ENCODE peak calls at places on chromosome 12, in five cellular contexts. X, O, J, E and L are unnamed samples.

GRCh38 chr12:106682594-106683234 is 91.8 kb upstream of the RIC8B start:
- DNase-seq in X (peak), O (peak), J (no peak), E (no peak), L (peak)

GRCh38 chr12:50326636-50327284 is 43.4 kb upstream of the LIMA1 start:
- DNase-seq in X (peak), O (peak), J (peak), E (no peak), L (peak)

GRCh38 chr12:116404913-116405611 is 127.6 kb upstream of the MED13L start:
- DNase-seq in X (no peak), O (no peak), J (no peak), E (no peak), L (no peak)

GRCh38 chr12:123363743-123364531 is 710 bp downstream of the SBNO1 start:
- DNase-seq in X (peak), O (no peak), J (peak), E (peak), L (peak)

GRCh38 chr12:58966939-58967338 is 46.6 kb upstream of the LRIG3 start:
- DNase-seq in X (peak), O (peak), J (no peak), E (no peak), L (peak)

GRCh38 chr12:34371050-34371449 is 348.8 kb downstream of the ALG10 start:
- DNase-seq in X (no peak), O (no peak), J (no peak), E (no peak), L (no peak)

GRCh38 chr12:101021911-101022388 is 188.1 kb downstream of the SLC5A8 start:
- DNase-seq in X (peak), O (peak), J (no peak), E (no peak), L (peak)

GRCh38 chr12:54282949-54283593 is 2.5 kb downstream of the HNRNPA1 start:
- DNase-seq in X (no peak), O (no peak), J (peak), E (peak), L (no peak)

GRCh38 chr12:93137656-93138612 is 208.8 kb upstream of the EEA1 start:
- DNase-seq in X (peak), O (peak), J (no peak), E (no peak), L (peak)

GRCh38 chr12:5808956-5809355 is 136.1 kb downstream of the ANO2 start:
- DNase-seq in X (peak), O (peak), J (no peak), E (no peak), L (no peak)

GRCh38 chr12:124240493-124240892 is 54.4 kb upstream of the RFLNA start:
- DNase-seq in X (no peak), O (peak), J (no peak), E (no peak), L (no peak)

GRCh38 chr12:25615119-25615518 is 62.0 kb upstream of the LMNTD1 start:
- DNase-seq in X (peak), O (peak), J (no peak), E (no peak), L (peak)

GRCh38 chr12:67068204-67068731 is 200.9 kb upstream of the CAND1 start:
- DNase-seq in X (no peak), O (no peak), J (peak), E (no peak), L (no peak)

GRCh38 chr12:54046809-54047159 is 6.9 kb upstream of the HOXC4 start:
- DNase-seq in X (no peak), O (no peak), J (no peak), E (no peak), L (no peak)

GRCh38 chr12:27193854-27194544 is 50.1 kb upstream of the STK38L start:
- DNase-seq in X (peak), O (peak), J (peak), E (no peak), L (peak)

GRCh38 chr12:90021729-90022249 is 313.2 kb upstream of the ATP2B1 start:
- DNase-seq in X (no peak), O (no peak), J (no peak), E (no peak), L (no peak)

GRCh38 chr12:26621932-26622331 is 211.1 kb downstream of the ITPR2 start:
- DNase-seq in X (no peak), O (no peak), J (no peak), E (no peak), L (no peak)

GRCh38 chr12:85310025-85310424 is 30.0 kb downstream of the ALX1 start:
- DNase-seq in X (no peak), O (no peak), J (no peak), E (no peak), L (no peak)

GRCh38 chr12:14769837-14770494 is 33.3 kb downstream of the WBP11 start:
- DNase-seq in X (peak), O (peak), J (peak), E (peak), L (peak)

GRCh38 chr12:53870122-53870521 is 68.5 kb upstream of the HOXC13 start:
- DNase-seq in X (no peak), O (no peak), J (no peak), E (no peak), L (no peak)

GRCh38 chr12:81170072-81170471 is 92.2 kb downstream of the ACSS3 start:
- DNase-seq in X (peak), O (peak), J (no peak), E (no peak), L (peak)

GRCh38 chr12:1630081-1630826 is 1.2 kb downstream of the WNT5B start:
- DNase-seq in X (no peak), O (no peak), J (peak), E (no peak), L (no peak)

GRCh38 chr12:47509398-47509851 is 196.4 kb downstream of the RPAP3 start:
- DNase-seq in X (peak), O (peak), J (no peak), E (no peak), L (peak)

GRCh38 chr12:107242189-107242588 is 148.8 kb upstream of the CRY1 start:
- DNase-seq in X (peak), O (peak), J (no peak), E (no peak), L (peak)

GRCh38 chr12:48542300-48542928 is 17.0 kb downstream of the OR8S1 start:
- DNase-seq in X (peak), O (peak), J (peak), E (peak), L (peak)

GRCh38 chr12:104886418-104887401 is 71.4 kb downstream of the SLC41A2 start:
- DNase-seq in X (peak), O (peak), J (no peak), E (no peak), L (peak)

GRCh38 chr12:52570511-52570910 is 3.1 kb downstream of the KRT74 start:
- DNase-seq in X (no peak), O (no peak), J (no peak), E (no peak), L (no peak)

GRCh38 chr12:122891661-122892525 is 4.0 kb downstream of the VPS37B start:
- DNase-seq in X (peak), O (peak), J (no peak), E (no peak), L (peak)

GRCh38 chr12:122028601-122029560 is 7.2 kb downstream of the BCL7A start:
- DNase-seq in X (no peak), O (no peak), J (no peak), E (peak), L (no peak)